ENCODE peak calls at places on chromosomes 6 and 20, in ten cellular contexts. V is HCT116, O is GM12878, T is right lobe of liver, I is left ventricle myocardium inferior, R is fibroblast of pulmonary artery, E is endodermal cell, S is B cell, Q is bronchial epithelial cell, C is GM20000. M is an unnamed sample.

GRCh38 chr6:24332306-24332705 is 25.6 kb downstream of the DCDC2 start:
- DNase-seq in S (no peak), T (no peak), V (no peak), E (no peak), I (no peak), C (no peak), R (peak; percentile 51), Q (peak; percentile 85), O (no peak), M (no peak)

GRCh38 chr6:127343753-127344659 is 597 bp upstream of the ECHDC1 start:
- DNase-seq in Q (peak; percentile 38), O (no peak), S (no peak), V (no peak), R (peak; percentile 45), C (peak; percentile 28), T (no peak), E (peak; percentile 61), I (no peak), M (peak; percentile 12)

GRCh38 chr6:113565306-113565705 is 291.8 kb upstream of the MARCKS start:
- DNase-seq in I (no peak), E (no peak), S (no peak), C (no peak), O (no peak), Q (no peak), V (no peak), T (no peak), R (no peak), M (no peak)

GRCh38 chr6:11392778-11393507 is 144.6 kb upstream of the TMEM170B start:
- DNase-seq in E (no peak), V (no peak), Q (no peak), T (peak; percentile 92), S (no peak), O (no peak), R (peak; percentile 14), I (peak; percentile 30), C (no peak), M (no peak)

GRCh38 chr6:33602180-33602579 is 18.9 kb upstream of the ITPR3 start:
- DNase-seq in O (no peak), T (no peak), R (no peak), V (no peak), C (no peak), E (no peak), I (no peak), S (no peak), Q (no peak), M (no peak)

GRCh38 chr6:28433119-28433518 is 10.2 kb downstream of the ZSCAN23 start:
- DNase-seq in O (no peak), R (no peak), E (no peak), V (no peak), S (no peak), T (no peak), Q (no peak), C (no peak), I (no peak), M (no peak)

GRCh38 chr6:159044899-159045727 is at the start of gene TAGAP:
- DNase-seq in O (peak; percentile 63), E (no peak), V (no peak), I (peak; percentile 52), Q (no peak), C (peak; percentile 83), R (no peak), S (peak; percentile 79), T (no peak), M (peak; percentile 95)

GRCh38 chr20:23647346-23647745 is 9.6 kb upstream of the CST3 start:
- DNase-seq in S (no peak), I (no peak), R (no peak), Q (no peak), O (no peak), C (no peak), E (peak; percentile 8), T (no peak), V (no peak), M (no peak)

GRCh38 chr20:33933469-33933909 is 60.2 kb upstream of the RALY start:
- DNase-seq in I (peak; percentile 46), R (peak; percentile 77), S (no peak), Q (peak; percentile 56), O (no peak), C (peak; percentile 66), V (peak; percentile 48), E (peak; percentile 90), T (peak; percentile 75), M (peak; percentile 78)

GRCh38 chr20:24634855-24635254 is 165.4 kb downstream of the SYNDIG1 start:
- DNase-seq in O (no peak), Q (peak; percentile 62), R (peak; percentile 89), C (no peak), S (no peak), I (no peak), V (peak; percentile 29), E (peak; percentile 66), T (no peak), M (no peak)

GRCh38 chr6:155219858-155220301 is 43.9 kb upstream of the CLDN20 start:
- DNase-seq in V (no peak), T (no peak), O (no peak), I (no peak), S (no peak), E (no peak), Q (no peak), R (no peak), C (no peak), M (no peak)

GRCh38 chr6:135939216-135939610 is 87.7 kb downstream of the PDE7B start:
- DNase-seq in E (no peak), S (no peak), I (no peak), C (no peak), V (no peak), Q (no peak), R (no peak), O (no peak), T (no peak), M (no peak)

GRCh38 chr6:82818727-82819126 is 246.9 kb downstream of the UBE3D start:
- DNase-seq in T (no peak), R (peak; percentile 49), O (no peak), Q (peak; percentile 71), E (no peak), S (no peak), V (no peak), C (no peak), I (no peak), M (no peak)

DNA sequence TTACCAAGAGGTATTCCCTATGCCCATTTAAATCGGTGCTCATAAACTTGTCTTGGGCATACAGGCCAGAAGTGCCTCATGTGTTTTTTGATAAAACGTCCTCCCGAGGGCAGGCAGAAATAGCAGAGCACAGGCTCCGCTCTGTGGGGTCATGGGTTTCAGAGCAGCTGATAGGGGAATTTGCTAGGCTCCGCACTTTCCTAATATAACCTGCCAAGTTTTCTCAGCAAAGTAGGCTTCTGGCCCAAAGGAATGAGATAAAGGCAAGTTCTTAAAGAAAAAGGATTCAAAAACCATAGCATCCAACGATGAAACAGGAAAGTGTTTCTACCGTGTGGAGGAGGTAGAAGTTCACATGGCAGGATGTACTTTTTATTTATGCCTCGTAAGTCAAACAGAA is 69.8 kb upstream of the RALGAPA2 start:
- DNase-seq in S (no peak), R (no peak), I (no peak), Q (no peak), T (peak; percentile 64), O (no peak), V (no peak), C (no peak), E (no peak), M (no peak)
- TF ChIP-seq CTCF in S (no peak), R (no peak), I (no peak), Q (no peak), T (no peak), O (no peak), V (no peak), C (no peak), E (no peak), M (no peak)

GRCh38 chr6:118249680-118250079 is 298.4 kb upstream of the PLN start:
- DNase-seq in S (no peak), R (no peak), T (no peak), I (no peak), C (no peak), E (no peak), V (no peak), Q (no peak), O (no peak), M (peak; percentile 10)

DNA sequence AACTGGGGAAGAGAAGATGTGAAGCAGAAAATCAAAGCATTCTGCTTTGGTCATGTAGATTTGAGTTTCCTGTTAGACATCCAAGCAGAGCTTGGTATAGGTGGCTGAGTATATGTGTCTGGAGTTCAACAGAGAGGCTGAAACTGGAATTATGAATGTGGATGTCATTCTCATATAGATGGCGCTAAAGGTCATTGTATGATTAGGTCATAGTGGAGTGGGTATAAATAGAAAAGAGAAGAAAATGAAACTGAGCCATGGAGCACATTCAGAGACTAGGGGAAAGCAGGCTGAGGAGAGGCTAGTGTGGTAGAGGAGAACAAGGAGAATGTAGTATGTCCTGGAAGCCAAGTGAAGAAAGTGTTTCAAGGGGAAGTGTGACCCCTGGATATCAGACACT is 295.6 kb upstream of the PLN start:
- DNase-seq in V (no peak), T (no peak), Q (no peak), C (peak; percentile 22), I (no peak), R (no peak), S (no peak), O (no peak), E (no peak), M (no peak)
- TF ChIP-seq CTCF in V (no peak), T (no peak), Q (no peak), C (no peak), I (no peak), R (no peak), S (no peak), O (peak; percentile 18), E (no peak), M (no peak)

GRCh38 chr6:87066449-87067288 is 28.2 kb downstream of the CGA start:
- DNase-seq in S (peak; percentile 42), R (peak; percentile 79), I (no peak), V (peak; percentile 57), C (peak; percentile 75), E (peak; percentile 61), Q (peak; percentile 64), O (peak; percentile 28), T (peak; percentile 53), M (peak; percentile 58)
- TF ChIP-seq CTCF in S (peak; percentile 78), R (peak; percentile 57), I (peak; percentile 55), V (peak; percentile 56), C (peak; percentile 25), E (peak; percentile 84), Q (peak; percentile 47), O (peak; percentile 62), T (peak; percentile 58), M (peak; percentile 63)

GRCh38 chr6:116307633-116308032 is 27.9 kb upstream of the TSPYL1 start:
- DNase-seq in T (no peak), I (no peak), R (no peak), O (no peak), V (no peak), E (no peak), C (no peak), Q (no peak), S (no peak), M (no peak)
- TF ChIP-seq CTCF in T (no peak), I (no peak), R (no peak), O (no peak), V (no peak), E (no peak), C (no peak), Q (no peak), S (no peak), M (no peak)

GRCh38 chr6:1945235-1945832 is 300.1 kb downstream of the GMDS start:
- DNase-seq in S (no peak), E (no peak), V (no peak), O (no peak), T (no peak), R (no peak), C (no peak), Q (no peak), I (no peak), M (no peak)
- TF ChIP-seq CTCF in S (no peak), E (peak; percentile 44), V (no peak), O (no peak), T (no peak), R (no peak), C (no peak), Q (no peak), I (no peak), M (no peak)

M was measured in activated CD8-positive, alpha-beta T cell treated with anti-CD3 and anti-CD28 coated beads for 36 hours.